ENCODE peak calls at places on chromosomes 12 and 14, in ten cellular contexts. One of them, this sample, is unnamed. For H3K27me3 and H3K9me3, the result is how much of the 10 kb centered on the place peaks cover.

GRCh38 chr12:18414671-18415070 is 153.4 kb downstream of the PIK3C2G start:
- DNase-seq in IMR-90: no peak
- DNase-seq in pancreas: no peak
- DNase-seq in fibroblast of lung: no peak
- DNase-seq in lower lobe of right lung: no peak
- DNase-seq in ascending aorta: no peak
- DNase-seq in heart left ventricle: no peak
- DNase-seq in thyroid gland: no peak
- DNase-seq in stomach: no peak
- DNase-seq in heart right ventricle: no peak
- DNase-seq in this sample: no peak

GRCh38 chr14:78902010-78902623 is 731.9 kb downstream of the NRXN3 start:
- DNase-seq in lower lobe of right lung: no peak
- DNase-seq in stomach: peak
- DNase-seq in fibroblast of lung: peak
- DNase-seq in ascending aorta: no peak
- DNase-seq in thyroid gland: peak
- DNase-seq in pancreas: peak
- DNase-seq in heart right ventricle: no peak
- DNase-seq in heart left ventricle: no peak
- DNase-seq in IMR-90: peak
- DNase-seq in this sample: peak

GRCh38 chr12:68334136-68334535 is 2.0 kb upstream of the MDM1 start:
- DNase-seq in pancreas: no peak
- DNase-seq in IMR-90: no peak
- DNase-seq in fibroblast of lung: no peak
- DNase-seq in lower lobe of right lung: no peak
- DNase-seq in heart right ventricle: no peak
- DNase-seq in ascending aorta: no peak
- DNase-seq in heart left ventricle: no peak
- DNase-seq in stomach: no peak
- DNase-seq in thyroid gland: no peak
- DNase-seq in this sample: peak

GRCh38 chr12:117231750-117232149 is 41.5 kb upstream of the FBXO21 start:
- DNase-seq in IMR-90: no peak
- DNase-seq in stomach: no peak
- DNase-seq in lower lobe of right lung: no peak
- DNase-seq in thyroid gland: no peak
- DNase-seq in ascending aorta: no peak
- DNase-seq in heart left ventricle: no peak
- DNase-seq in pancreas: no peak
- DNase-seq in heart right ventricle: no peak
- DNase-seq in fibroblast of lung: no peak
- DNase-seq in this sample: no peak

GRCh38 chr14:99574099-99574880 is 29.7 kb downstream of the CCDC85C start:
- DNase-seq in heart left ventricle: peak
- DNase-seq in lower lobe of right lung: peak
- DNase-seq in thyroid gland: peak
- DNase-seq in ascending aorta: no peak
- DNase-seq in fibroblast of lung: peak
- DNase-seq in pancreas: peak
- DNase-seq in stomach: peak
- DNase-seq in IMR-90: peak
- DNase-seq in heart right ventricle: peak
- DNase-seq in this sample: peak

GRCh38 chr14:89707086-89707485 is 247.4 kb downstream of the EFCAB11 start:
- DNase-seq in thyroid gland: no peak
- DNase-seq in stomach: no peak
- DNase-seq in fibroblast of lung: no peak
- DNase-seq in ascending aorta: no peak
- DNase-seq in IMR-90: no peak
- DNase-seq in heart right ventricle: no peak
- DNase-seq in lower lobe of right lung: no peak
- DNase-seq in heart left ventricle: no peak
- DNase-seq in pancreas: no peak
- DNase-seq in this sample: no peak

GRCh38 chr14:37403656-37404055 is 191.4 kb downstream of the FOXA1 start:
- DNase-seq in heart right ventricle: no peak
- DNase-seq in lower lobe of right lung: no peak
- DNase-seq in stomach: no peak
- DNase-seq in ascending aorta: no peak
- DNase-seq in fibroblast of lung: no peak
- DNase-seq in IMR-90: no peak
- DNase-seq in thyroid gland: no peak
- DNase-seq in pancreas: no peak
- DNase-seq in heart left ventricle: no peak
- DNase-seq in this sample: no peak

GRCh38 chr12:33129500-33129899 is 232.9 kb upstream of the PKP2 start:
- DNase-seq in pancreas: no peak
- DNase-seq in ascending aorta: no peak
- DNase-seq in heart right ventricle: no peak
- DNase-seq in lower lobe of right lung: no peak
- DNase-seq in thyroid gland: no peak
- DNase-seq in heart left ventricle: no peak
- DNase-seq in IMR-90: no peak
- DNase-seq in fibroblast of lung: no peak
- DNase-seq in stomach: no peak
- DNase-seq in this sample: no peak

GRCh38 chr12:106109168-106109910 is 29.4 kb downstream of the NUAK1 start:
- DNase-seq in ascending aorta: no peak
- DNase-seq in heart left ventricle: no peak
- DNase-seq in fibroblast of lung: no peak
- DNase-seq in heart right ventricle: no peak
- DNase-seq in stomach: no peak
- DNase-seq in lower lobe of right lung: no peak
- DNase-seq in IMR-90: no peak
- DNase-seq in pancreas: no peak
- DNase-seq in thyroid gland: no peak
- DNase-seq in this sample: no peak
- H3K27ac ChIP-seq in ascending aorta: peak
- H3K27ac ChIP-seq in heart left ventricle: peak
- H3K27ac ChIP-seq in fibroblast of lung: no peak
- H3K27ac ChIP-seq in heart right ventricle: peak
- H3K27ac ChIP-seq in stomach: peak
- H3K27ac ChIP-seq in lower lobe of right lung: no peak
- H3K27ac ChIP-seq in IMR-90: no peak
- H3K27ac ChIP-seq in pancreas: no peak
- H3K27ac ChIP-seq in thyroid gland: no peak
- H3K27ac ChIP-seq in this sample: no peak

GRCh38 chr14:60324837-60325236 is 75.8 kb downstream of the PPM1A start:
- DNase-seq in lower lobe of right lung: no peak
- DNase-seq in stomach: no peak
- DNase-seq in heart left ventricle: no peak
- DNase-seq in IMR-90: no peak
- DNase-seq in heart right ventricle: no peak
- DNase-seq in pancreas: no peak
- DNase-seq in thyroid gland: no peak
- DNase-seq in fibroblast of lung: no peak
- DNase-seq in ascending aorta: no peak
- DNase-seq in this sample: no peak

GRCh38 chr14:60327447-60328331 is 78.7 kb downstream of the PPM1A start:
- DNase-seq in pancreas: peak
- DNase-seq in heart right ventricle: peak
- DNase-seq in thyroid gland: peak
- DNase-seq in stomach: peak
- DNase-seq in ascending aorta: no peak
- DNase-seq in fibroblast of lung: peak
- DNase-seq in IMR-90: peak
- DNase-seq in heart left ventricle: peak
- DNase-seq in lower lobe of right lung: peak
- DNase-seq in this sample: peak

GRCh38 chr14:60328588-60328987 is 79.6 kb downstream of the PPM1A start:
- DNase-seq in IMR-90: no peak
- DNase-seq in pancreas: no peak
- DNase-seq in heart right ventricle: no peak
- DNase-seq in ascending aorta: no peak
- DNase-seq in thyroid gland: no peak
- DNase-seq in fibroblast of lung: no peak
- DNase-seq in stomach: no peak
- DNase-seq in lower lobe of right lung: no peak
- DNase-seq in heart left ventricle: no peak
- DNase-seq in this sample: no peak

GRCh38 chr14:60326274-60326673 is 77.3 kb downstream of the PPM1A start:
- DNase-seq in heart right ventricle: no peak
- DNase-seq in IMR-90: no peak
- DNase-seq in heart left ventricle: no peak
- DNase-seq in fibroblast of lung: no peak
- DNase-seq in pancreas: no peak
- DNase-seq in thyroid gland: no peak
- DNase-seq in ascending aorta: no peak
- DNase-seq in stomach: no peak
- DNase-seq in lower lobe of right lung: no peak
- DNase-seq in this sample: no peak

GRCh38 chr14:60323199-60323891 is 74.3 kb downstream of the PPM1A start:
- DNase-seq in stomach: no peak
- DNase-seq in heart right ventricle: no peak
- DNase-seq in ascending aorta: no peak
- DNase-seq in heart left ventricle: no peak
- DNase-seq in thyroid gland: no peak
- DNase-seq in pancreas: no peak
- DNase-seq in lower lobe of right lung: no peak
- DNase-seq in IMR-90: no peak
- DNase-seq in fibroblast of lung: no peak
- DNase-seq in this sample: no peak
- H3K27me3 ChIP-seq in stomach: under half
- H3K27me3 ChIP-seq in heart right ventricle: under half
- H3K27me3 ChIP-seq in ascending aorta: under half
- H3K27me3 ChIP-seq in heart left ventricle: under half
- H3K27me3 ChIP-seq in thyroid gland: under half
- H3K27me3 ChIP-seq in pancreas: under half
- H3K27me3 ChIP-seq in lower lobe of right lung: under half
- H3K27me3 ChIP-seq in IMR-90: under half
- H3K27me3 ChIP-seq in fibroblast of lung: under half
- H3K27me3 ChIP-seq in this sample: under half

GRCh38 chr12:34305176-34305575 is 282.9 kb downstream of the ALG10 start:
- DNase-seq in pancreas: no peak
- DNase-seq in fibroblast of lung: no peak
- DNase-seq in ascending aorta: no peak
- DNase-seq in IMR-90: no peak
- DNase-seq in thyroid gland: no peak
- DNase-seq in heart right ventricle: no peak
- DNase-seq in lower lobe of right lung: no peak
- DNase-seq in stomach: no peak
- DNase-seq in heart left ventricle: no peak
- DNase-seq in this sample: no peak

GRCh38 chr12:34303091-34303870 is 281.0 kb downstream of the ALG10 start:
- DNase-seq in lower lobe of right lung: peak
- DNase-seq in stomach: no peak
- DNase-seq in heart left ventricle: no peak
- DNase-seq in IMR-90: no peak
- DNase-seq in heart right ventricle: no peak
- DNase-seq in thyroid gland: no peak
- DNase-seq in ascending aorta: no peak
- DNase-seq in fibroblast of lung: no peak
- DNase-seq in pancreas: no peak
- DNase-seq in this sample: peak

GRCh38 chr12:34304546-34304945 is 282.2 kb downstream of the ALG10 start:
- DNase-seq in pancreas: no peak
- DNase-seq in heart right ventricle: no peak
- DNase-seq in fibroblast of lung: no peak
- DNase-seq in ascending aorta: no peak
- DNase-seq in IMR-90: no peak
- DNase-seq in stomach: no peak
- DNase-seq in lower lobe of right lung: no peak
- DNase-seq in heart left ventricle: no peak
- DNase-seq in thyroid gland: no peak
- DNase-seq in this sample: no peak

GRCh38 chr12:34304001-34304400 is 281.7 kb downstream of the ALG10 start:
- DNase-seq in ascending aorta: no peak
- DNase-seq in thyroid gland: no peak
- DNase-seq in IMR-90: no peak
- DNase-seq in lower lobe of right lung: no peak
- DNase-seq in heart left ventricle: no peak
- DNase-seq in fibroblast of lung: no peak
- DNase-seq in heart right ventricle: no peak
- DNase-seq in stomach: no peak
- DNase-seq in pancreas: no peak
- DNase-seq in this sample: peak

DNA sequence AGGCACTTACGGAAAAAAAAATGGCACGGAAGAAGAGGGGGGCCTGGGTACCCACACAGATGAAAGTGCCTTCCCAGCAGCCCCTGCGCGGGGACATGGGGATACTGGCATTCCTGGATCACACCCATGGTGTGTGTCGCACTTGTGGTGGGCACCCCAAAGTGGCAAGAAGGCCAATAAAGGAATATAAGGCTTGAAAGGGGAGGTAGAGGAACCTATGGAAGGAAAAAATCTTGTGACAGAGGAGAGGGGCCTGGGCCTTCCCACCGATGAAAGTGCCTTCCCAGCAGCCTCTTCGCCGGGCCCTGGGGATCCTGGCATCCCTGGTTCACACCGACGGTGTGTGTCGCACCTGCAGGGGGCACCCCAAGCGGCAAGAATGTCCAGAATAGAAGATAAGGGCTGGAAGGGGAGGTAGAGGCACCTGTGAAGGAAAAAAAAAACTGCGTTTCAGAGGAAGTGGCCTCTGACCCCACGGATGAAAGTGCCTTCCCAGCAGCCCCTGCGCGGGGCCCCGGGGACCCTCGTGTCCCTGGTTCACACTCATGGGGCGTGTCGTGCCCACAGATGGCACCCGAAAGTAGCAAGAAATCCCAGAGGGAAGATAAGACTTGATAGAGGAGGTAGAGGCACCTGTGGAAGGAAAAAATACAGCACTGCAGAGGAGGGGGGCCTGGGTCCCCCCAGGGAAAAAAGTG is 284.0 kb downstream of the ALG10 start:
- DNase-seq in lower lobe of right lung: no peak
- DNase-seq in fibroblast of lung: no peak
- DNase-seq in pancreas: no peak
- DNase-seq in heart right ventricle: no peak
- DNase-seq in stomach: no peak
- DNase-seq in ascending aorta: no peak
- DNase-seq in IMR-90: no peak
- DNase-seq in thyroid gland: no peak
- DNase-seq in heart left ventricle: no peak
- DNase-seq in this sample: no peak
- H3K9me3 ChIP-seq in lower lobe of right lung: under half
- H3K9me3 ChIP-seq in fibroblast of lung: under half
- H3K9me3 ChIP-seq in pancreas: under half
- H3K9me3 ChIP-seq in heart right ventricle: under half
- H3K9me3 ChIP-seq in stomach: half or more
- H3K9me3 ChIP-seq in ascending aorta: under half
- H3K9me3 ChIP-seq in IMR-90: half or more
- H3K9me3 ChIP-seq in thyroid gland: under half
- H3K9me3 ChIP-seq in heart left ventricle: under half
- H3K9me3 ChIP-seq in this sample: under half

DNA sequence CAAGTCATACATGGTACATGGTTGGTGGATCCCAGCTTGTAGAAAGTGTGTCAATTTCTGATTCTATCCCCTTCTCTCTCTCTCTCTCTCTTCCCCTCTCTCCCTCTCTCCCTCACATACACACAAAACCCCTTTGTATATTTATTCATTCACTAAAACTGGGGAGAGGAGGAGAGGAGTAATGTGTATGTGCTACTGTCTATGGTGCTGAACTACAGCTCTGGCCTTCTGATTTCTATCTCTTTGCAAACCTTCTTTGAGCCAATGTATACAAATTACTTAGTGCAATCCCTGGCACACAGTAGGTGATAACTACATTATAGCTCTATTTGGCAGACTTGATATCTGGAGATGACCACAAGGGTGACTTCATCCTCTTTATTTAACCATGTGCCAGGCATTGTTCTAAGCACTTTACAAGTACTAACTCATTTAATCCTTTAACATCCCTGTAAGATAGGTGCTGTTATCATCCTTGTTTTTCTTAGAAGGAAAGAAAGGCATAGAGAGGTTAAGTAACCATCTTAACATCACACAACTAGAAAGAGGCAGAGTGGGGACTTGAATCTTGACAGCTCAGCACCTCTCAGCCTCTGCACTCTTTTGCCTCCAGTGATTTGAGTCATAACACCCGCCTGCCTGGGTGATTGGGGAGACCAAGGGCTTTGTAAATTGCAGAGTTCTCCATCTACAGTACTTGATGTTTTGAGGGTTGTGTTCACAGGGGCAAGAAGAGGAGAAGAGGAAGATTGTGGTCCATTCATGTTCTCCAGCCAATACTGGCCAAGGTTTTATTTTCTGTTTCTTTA is 21.3 kb downstream of the RPH3A start:
- DNase-seq in heart right ventricle: no peak
- DNase-seq in IMR-90: no peak
- DNase-seq in heart left ventricle: no peak
- DNase-seq in thyroid gland: no peak
- DNase-seq in stomach: no peak
- DNase-seq in fibroblast of lung: no peak
- DNase-seq in lower lobe of right lung: no peak
- DNase-seq in ascending aorta: no peak
- DNase-seq in pancreas: no peak
- DNase-seq in this sample: no peak
- H3K27ac ChIP-seq in heart right ventricle: no peak
- H3K27ac ChIP-seq in IMR-90: no peak
- H3K27ac ChIP-seq in heart left ventricle: no peak
- H3K27ac ChIP-seq in thyroid gland: no peak
- H3K27ac ChIP-seq in stomach: no peak
- H3K27ac ChIP-seq in fibroblast of lung: no peak
- H3K27ac ChIP-seq in lower lobe of right lung: no peak
- H3K27ac ChIP-seq in ascending aorta: no peak
- H3K27ac ChIP-seq in pancreas: no peak
- H3K27ac ChIP-seq in this sample: no peak